ENCODE peak calls at places on chromosomes 6 and 20, in six cellular contexts. J is AG10803, Z is lung, U is heart left ventricle, Q is Peyer's patch, X is dorsolateral prefrontal cortex. G is an unnamed sample.

GRCh38 chr6:136826216-136826615 is 3.8 kb downstream of the PEX7 start:
- DNase-seq in X (no peak), U (no peak), J (no peak), Q (no peak), Z (no peak), G (no peak)

GRCh38 chr6:4133941-4134838 is 1.2 kb downstream of the ECI2 start:
- DNase-seq in U (peak), Z (no peak), X (no peak), Q (peak), J (no peak), G (peak)

GRCh38 chr6:137165375-137166246 is 7.8 kb downstream of the IL22RA2 start:
- DNase-seq in U (no peak), Q (peak), X (no peak), Z (no peak), J (peak), G (peak)

GRCh38 chr6:138493413-138493812 is 5.9 kb downstream of the NHSL1 start:
- DNase-seq in U (no peak), Z (peak), J (peak), X (no peak), Q (no peak), G (no peak)

GRCh38 chr6:54262956-54263355 is 45.3 kb upstream of the TINAG start:
- DNase-seq in X (no peak), Z (no peak), J (no peak), U (no peak), Q (no peak), G (no peak)

GRCh38 chr6:49923826-49924225 is 40.1 kb downstream of the DEFB114 start:
- DNase-seq in X (no peak), J (peak), Q (no peak), Z (no peak), U (no peak), G (no peak)

GRCh38 chr6:108383967-108384366 is 89.1 kb downstream of the AFG1L start:
- DNase-seq in J (no peak), X (no peak), U (no peak), Z (no peak), Q (no peak), G (no peak)

GRCh38 chr6:44332585-44332984 is 9.9 kb upstream of the SPATS1 start:
- DNase-seq in Z (no peak), Q (no peak), U (no peak), J (peak), X (no peak), G (no peak)

GRCh38 chr6:29553268-29554057 is 6.1 kb downstream of the UBD start:
- DNase-seq in U (peak), Q (peak), J (peak), Z (peak), X (peak), G (peak)

DNA sequence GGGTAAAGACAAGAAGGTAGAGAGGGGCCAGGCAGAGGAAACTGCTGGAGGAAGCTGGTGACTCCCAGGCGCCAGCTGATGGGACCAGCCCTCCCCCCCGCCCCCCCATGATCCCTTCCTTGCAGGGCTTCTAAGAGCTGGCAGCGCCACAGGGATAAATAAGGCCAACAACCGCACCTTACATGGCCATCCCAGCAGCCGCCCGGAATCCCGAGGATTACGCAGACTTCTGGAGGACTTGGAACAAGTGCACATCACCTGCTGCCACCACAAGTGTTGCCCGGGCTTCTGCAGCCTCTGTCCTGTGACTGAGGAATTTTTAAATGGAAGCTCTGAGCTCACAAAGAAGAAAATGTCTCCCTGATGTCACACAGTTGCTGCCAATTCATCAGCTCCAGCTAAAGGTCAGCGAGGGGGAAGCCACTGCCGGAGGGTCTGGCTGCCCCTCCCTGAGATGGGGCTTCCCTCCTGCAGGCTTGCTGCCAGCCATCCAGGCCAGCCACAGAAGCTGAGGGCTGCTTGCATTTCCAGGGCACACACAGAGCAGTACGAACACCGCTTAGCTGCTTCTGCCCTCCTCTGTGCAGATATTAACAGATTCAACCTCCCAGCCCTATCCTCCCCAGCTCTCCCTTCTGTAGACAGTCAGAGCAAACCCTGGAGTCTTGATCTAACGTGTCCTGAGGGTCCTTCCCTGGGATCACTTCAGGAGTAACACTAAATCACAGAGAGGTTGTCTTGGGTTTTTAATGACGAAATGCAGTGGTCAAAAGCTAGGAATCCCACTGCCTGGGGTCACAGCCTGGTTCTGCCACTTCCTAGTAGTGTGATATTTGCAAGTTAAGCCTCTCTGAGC is 38.6 kb upstream of the PIM1 start:
- DNase-seq in U (peak), X (no peak), Z (peak), J (peak), Q (peak), G (peak)
- H3K4me3 ChIP-seq in U (no peak), X (no peak), Z (no peak), J (no peak), Q (no peak), G (no peak)

GRCh38 chr6:131013495-131013894 is 49.5 kb downstream of the EPB41L2 start:
- DNase-seq in Q (no peak), Z (no peak), X (no peak), J (peak), U (no peak), G (no peak)
- H3K4me3 ChIP-seq in Q (no peak), Z (no peak), X (no peak), J (no peak), U (no peak), G (no peak)

GRCh38 chr6:15430947-15431405 is 185.1 kb downstream of the JARID2 start:
- DNase-seq in Z (no peak), X (no peak), J (peak), Q (no peak), U (no peak), G (no peak)
- H3K4me3 ChIP-seq in Z (no peak), X (no peak), J (no peak), Q (no peak), U (no peak), G (no peak)

DNA sequence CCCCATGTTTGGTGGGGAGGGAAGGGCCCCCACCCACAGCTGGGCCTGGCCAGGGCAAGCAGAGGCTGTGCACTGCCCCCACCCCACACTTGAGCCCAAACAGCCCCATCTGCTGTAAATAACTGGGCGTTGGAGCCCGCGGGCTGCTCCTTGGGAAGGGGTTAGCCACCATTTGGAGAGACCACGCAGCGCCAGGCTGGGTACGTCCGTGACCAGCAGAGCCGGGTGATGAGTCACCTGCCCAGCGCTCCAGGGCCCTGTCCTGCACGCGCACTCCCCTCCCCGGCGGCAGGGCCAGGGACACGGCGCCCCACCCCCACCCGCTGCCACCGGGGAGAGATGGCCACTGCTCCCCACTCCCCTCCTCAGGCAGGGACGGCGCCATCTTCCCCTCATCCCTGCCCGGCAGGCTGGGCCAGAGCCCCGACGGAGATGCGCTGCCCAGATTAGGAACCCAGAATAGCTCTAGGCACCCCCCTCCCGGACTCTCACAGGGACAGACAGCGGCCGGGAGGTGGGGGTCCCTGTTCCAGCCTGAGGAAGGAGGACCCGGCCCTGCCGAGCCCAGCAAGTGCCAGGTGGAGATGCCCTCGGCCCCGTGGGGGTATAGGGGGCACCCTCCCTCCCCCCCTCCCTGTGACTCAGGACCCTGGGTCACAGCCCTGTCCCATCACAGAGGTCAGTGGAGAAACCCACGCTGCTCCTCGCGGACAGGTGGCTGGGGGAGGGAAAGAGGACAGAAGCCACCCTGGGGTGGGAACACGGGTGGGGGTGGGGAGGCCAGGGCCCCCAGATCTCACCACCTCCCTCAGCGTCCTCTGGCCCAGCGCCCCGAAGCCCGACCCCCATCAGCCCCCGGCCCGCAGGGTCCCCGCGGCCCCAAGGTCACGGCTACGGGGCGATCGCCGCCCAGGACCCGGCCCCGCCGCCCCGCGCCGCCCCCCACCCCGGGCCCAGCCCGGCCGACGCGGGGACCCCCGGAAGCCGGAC is 642 bp downstream of the EEF1A2 start:
- DNase-seq in J (peak), X (no peak), Q (no peak), Z (no peak), U (peak), G (no peak)
- H3K4me3 ChIP-seq in J (no peak), X (peak), Q (peak), Z (no peak), U (peak), G (peak)

GRCh38 chr6:81981812-81982211 is 229.3 kb upstream of the TENT5A start:
- DNase-seq in U (no peak), X (no peak), Q (no peak), J (peak), Z (no peak), G (no peak)
- H3K4me3 ChIP-seq in U (no peak), X (no peak), Q (no peak), J (peak), Z (no peak), G (no peak)

GRCh38 chr20:1735417-1736089 is 78.0 kb upstream of the SIRPG start:
- DNase-seq in U (no peak), Q (no peak), J (no peak), X (no peak), Z (no peak), G (no peak)

GRCh38 chr20:1737134-1737533 is 79.6 kb upstream of the SIRPG start:
- DNase-seq in X (no peak), U (no peak), Z (no peak), Q (no peak), J (no peak), G (no peak)

DNA sequence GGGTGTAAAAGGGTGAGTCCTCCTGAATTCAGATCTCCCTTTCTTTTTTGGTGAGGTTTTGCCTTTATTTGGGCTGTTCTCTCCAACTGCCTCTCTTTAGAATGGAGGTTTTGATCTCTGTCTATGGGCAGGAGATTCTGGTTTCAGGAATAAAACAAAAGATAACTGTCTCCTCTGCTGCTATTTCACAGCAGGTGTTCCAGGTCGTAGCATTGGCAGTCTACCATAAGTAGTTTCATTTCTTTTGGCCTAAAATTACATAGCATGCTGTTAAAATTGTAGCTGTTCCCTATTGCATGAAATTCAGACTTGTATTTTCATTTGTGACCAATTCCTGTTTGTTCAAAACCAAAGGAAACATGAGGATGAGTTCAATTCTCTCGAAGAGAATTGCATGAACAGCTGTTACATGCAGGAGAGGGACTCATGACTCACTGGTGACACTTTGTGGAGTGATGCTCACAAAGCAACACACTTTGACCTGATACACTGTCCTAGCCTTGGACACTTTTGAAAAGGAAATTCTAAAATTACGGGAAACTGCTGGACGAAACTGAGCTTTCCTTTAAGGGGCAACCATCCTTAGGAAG is 76.8 kb upstream of the SIRPG start:
- DNase-seq in U (no peak), X (peak), Q (no peak), Z (no peak), J (peak), G (no peak)
- H3K4me3 ChIP-seq in U (no peak), X (no peak), Q (no peak), Z (no peak), J (no peak), G (no peak)

GRCh38 chr6:8982659-8983058 is 547.3 kb upstream of the SLC35B3 start:
- DNase-seq in X (no peak), Z (no peak), J (no peak), U (no peak), Q (no peak), G (no peak)
- H3K4me3 ChIP-seq in X (no peak), Z (no peak), J (peak), U (no peak), Q (no peak), G (peak)

G was measured in transverse colon.